ENCODE peak calls at places on chromosomes 12 and 14, in four cellular contexts. B, D, W and U are unnamed samples.

GRCh38 chr12:6899837-6900519 is 4.6 kb upstream of the LRRC23 start:
- DNase-seq in W (no peak), B (no peak), D (peak; percentile 62), U (peak; percentile 78)

GRCh38 chr12:71109834-71110233 is 48.0 kb downstream of the TSPAN8 start:
- DNase-seq in W (no peak), D (no peak), B (no peak), U (no peak)

GRCh38 chr12:19894049-19894448 is 454.8 kb downstream of the AEBP2 start:
- DNase-seq in D (no peak), B (no peak), W (no peak), U (no peak)

GRCh38 chr12:43210437-43211197 is 341.4 kb downstream of the ADAMTS20 start:
- DNase-seq in B (no peak), W (peak; percentile 57), D (no peak), U (no peak)

GRCh38 chr14:52598568-52598967 is 45.9 kb downstream of the GPR137C start:
- DNase-seq in B (no peak), W (no peak), D (no peak), U (no peak)

GRCh38 chr12:3432176-3432742 is 58.7 kb upstream of the PRMT8 start:
- DNase-seq in D (no peak), B (no peak), W (no peak), U (peak; percentile 14)

GRCh38 chr12:15982471-15982870 is 71.3 kb downstream of the DERA start:
- DNase-seq in W (no peak), B (peak; percentile 44), D (peak; percentile 18), U (no peak)

GRCh38 chr14:63777024-63777423 is 49.2 kb upstream of the SGPP1 start:
- DNase-seq in B (no peak), D (peak; percentile 8), W (no peak), U (peak; percentile 32)

GRCh38 chr12:3885179-3886094 is 12.2 kb upstream of the PARP11 start:
- DNase-seq in B (peak; percentile 30), D (peak; percentile 40), W (no peak), U (peak; percentile 36)

GRCh38 chr12:82326905-82327503 is 31.2 kb downstream of the CCDC59 start:
- DNase-seq in B (peak; percentile 5), D (peak; percentile 35), W (no peak), U (peak; percentile 13)

GRCh38 chr14:100239840-100240724 is 1.1 kb downstream of the YY1 start:
- DNase-seq in W (no peak), D (peak; percentile 91), B (peak; percentile 92), U (peak; percentile 75)

GRCh38 chr12:52523825-52524224 is 3.6 kb upstream of the KRT5 start:
- DNase-seq in W (no peak), D (no peak), B (no peak), U (no peak)

GRCh38 chr14:39614292-39614923 is 182.2 kb upstream of the FBXO33 start:
- DNase-seq in B (no peak), D (no peak), W (no peak), U (peak; percentile 30)

GRCh38 chr12:132094269-132094891 is 49.7 kb downstream of the DDX51 start:
- DNase-seq in D (no peak), B (no peak), W (no peak), U (no peak)

GRCh38 chr12:116943419-116944372 is 32.9 kb downstream of the FBXW8 start:
- DNase-seq in D (no peak), W (no peak), B (no peak), U (no peak)

GRCh38 chr14:56172571-56172971 is 54.4 kb downstream of the PELI2 start:
- DNase-seq in D (peak; percentile 39), B (no peak), W (no peak), U (no peak)

GRCh38 chr14:77076118-77076631 is 21.9 kb upstream of the CIPC start:
- DNase-seq in W (no peak), D (no peak), B (no peak), U (peak; percentile 19)
- TF ChIP-seq PBX3 in W (no peak), D (no peak), B (no peak), U (no peak)

GRCh38 chr12:51001799-51002198 is 24.4 kb downstream of the SLC11A2 start:
- DNase-seq in B (no peak), W (no peak), D (no peak), U (no peak)

GRCh38 chr12:51004504-51004903 is 21.7 kb downstream of the SLC11A2 start:
- DNase-seq in B (no peak), W (no peak), D (no peak), U (no peak)

GRCh38 chr12:51008329-51008728 is 17.9 kb downstream of the SLC11A2 start:
- DNase-seq in B (no peak), D (no peak), W (no peak), U (no peak)

GRCh38 chr12:51009038-51009437 is 17.1 kb downstream of the SLC11A2 start:
- DNase-seq in W (no peak), B (no peak), D (no peak), U (no peak)

DNA sequence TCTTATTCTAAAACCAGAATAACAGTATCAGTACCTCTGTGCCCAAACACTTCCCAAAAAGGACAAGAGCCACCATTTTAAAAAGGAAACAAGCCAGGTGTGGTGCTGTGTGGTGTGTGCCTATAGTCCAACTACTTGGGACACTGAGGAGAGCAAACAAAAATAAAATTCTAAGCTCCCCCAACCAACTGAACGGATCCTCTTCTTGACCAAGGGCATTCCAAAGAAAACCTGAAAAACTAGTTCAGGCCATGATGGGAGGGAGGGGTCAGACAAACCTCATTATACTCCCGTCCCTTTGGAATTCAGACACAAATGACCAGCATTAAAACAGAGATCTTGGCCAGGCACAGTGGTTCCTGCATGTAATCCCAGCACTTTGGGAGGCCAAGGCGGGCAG is 20.5 kb downstream of the SLC11A2 start:
- DNase-seq in D (no peak), B (no peak), W (no peak), U (no peak)
- TF ChIP-seq PBX3 in D (no peak), B (no peak), W (no peak), U (no peak)

GRCh38 chr14:105250008-105250366 is 1.7 kb downstream of the BTBD6 start:
- DNase-seq in W (no peak), D (no peak), B (no peak), U (no peak)

GRCh38 chr14:105248368-105249174 is at the start of gene BTBD6:
- DNase-seq in D (peak; percentile 85), B (peak; percentile 99), W (peak; percentile 9), U (no peak)

GRCh38 chr14:105249175-105250007 is 1.1 kb downstream of the BTBD6 start:
- DNase-seq in D (peak; percentile 24), W (no peak), B (peak; percentile 68), U (no peak)

GRCh38 chr14:105247026-105247425 is 1.3 kb upstream of the BTBD6 start:
- DNase-seq in B (no peak), W (no peak), D (no peak), U (no peak)

DNA sequence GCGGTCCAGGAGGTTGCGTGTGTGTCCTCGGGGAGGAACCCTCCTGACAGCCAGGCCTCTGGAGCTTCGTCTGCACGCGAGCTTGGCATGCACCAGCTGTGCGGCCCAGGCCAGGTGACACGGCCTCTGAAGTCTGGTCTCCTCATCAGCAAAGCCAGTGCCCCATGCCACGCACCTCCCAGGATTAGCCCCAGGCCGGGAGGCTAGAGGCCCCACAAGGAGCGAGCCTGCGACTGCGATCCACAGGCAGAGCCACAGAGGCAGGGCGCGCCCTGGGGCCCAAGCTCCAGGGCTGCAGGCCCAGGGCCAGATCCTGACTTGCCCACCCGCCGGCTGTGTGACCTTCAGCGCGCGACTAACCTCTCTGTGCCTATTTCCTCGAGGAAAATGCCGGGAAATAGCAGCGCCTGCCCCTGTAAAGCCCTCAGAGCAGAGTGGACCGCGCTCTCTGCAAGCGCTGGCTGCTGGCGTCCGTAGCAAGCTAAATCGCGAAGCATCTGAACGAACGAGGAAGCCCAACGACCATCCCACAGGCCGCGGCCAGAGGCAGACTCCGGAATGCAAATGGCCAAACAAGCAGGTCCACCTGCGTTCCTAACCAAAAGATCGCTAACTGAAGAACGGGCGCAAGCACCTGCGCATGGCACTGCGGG is 492 bp upstream of the BTBD6 start:
- DNase-seq in B (no peak), W (no peak), D (no peak), U (no peak)
- TF ChIP-seq PBX3 in B (no peak), W (no peak), D (no peak), U (no peak)

GRCh38 chr12:89072303-89073026 is 279.8 kb downstream of the DUSP6 start:
- DNase-seq in W (no peak), B (no peak), D (no peak), U (no peak)
- TF ChIP-seq PBX3 in W (no peak), B (no peak), D (no peak), U (no peak)